ENCODE peak calls at places on chromosomes 5 and 9, in six cellular contexts. N is CD8-positive, alpha-beta T cell; H is trophoblast cell; M is CD8-positive, alpha-beta memory T cell; A is GM23338; J is uterus. Q is an unnamed sample.

GRCh38 chr5:179438461-179438860 is 93.2 kb upstream of the ADAMTS2 start:
- DNase-seq in H (no peak), M (no peak), N (no peak), J (no peak), A (no peak), Q (no peak)

GRCh38 chr5:5080790-5081189 is 59.3 kb upstream of the ADAMTS16 start:
- DNase-seq in A (no peak), H (no peak), J (no peak), M (no peak), N (no peak), Q (no peak)

GRCh38 chr5:6780802-6781391 is 67.7 kb downstream of the TENT4A start:
- DNase-seq in N (no peak), H (no peak), M (no peak), J (no peak), A (peak; percentile 74), Q (no peak)

GRCh38 chr5:91840412-91840811 is 457.3 kb upstream of the ARRDC3 start:
- DNase-seq in J (no peak), M (no peak), A (no peak), N (no peak), H (no peak), Q (no peak)

GRCh38 chr9:83403864-83404263 is 134.3 kb downstream of the FRMD3 start:
- DNase-seq in N (no peak), M (no peak), H (peak; percentile 86), A (peak; percentile 22), J (no peak), Q (no peak)

GRCh38 chr5:87074072-87074471 is 193.6 kb upstream of the RASA1 start:
- DNase-seq in H (no peak), J (no peak), M (no peak), A (no peak), N (no peak), Q (no peak)

GRCh38 chr5:73786043-73786831 is 160.2 kb downstream of the ARHGEF28 start:
- DNase-seq in H (peak; percentile 13), A (no peak), M (no peak), N (no peak), J (no peak), Q (no peak)

GRCh38 chr9:93988056-93988455 is 32.9 kb upstream of the BARX1 start:
- DNase-seq in M (no peak), A (no peak), J (no peak), N (no peak), H (no peak), Q (no peak)

GRCh38 chr5:111748304-111748763 is 8.7 kb downstream of the NREP start:
- DNase-seq in M (no peak), N (no peak), J (no peak), H (peak; percentile 14), A (no peak), Q (no peak)

GRCh38 chr5:109743770-109744212 is 54.1 kb downstream of the MAN2A1 start:
- DNase-seq in M (no peak), A (peak; percentile 40), J (no peak), N (no peak), H (peak; percentile 85), Q (no peak)

GRCh38 chr9:36815023-36815422 is 219.0 kb downstream of the PAX5 start:
- DNase-seq in A (no peak), M (no peak), H (no peak), J (no peak), N (no peak), Q (no peak)

GRCh38 chr5:41509399-41510175 is 814 bp downstream of the PLCXD3 start:
- DNase-seq in H (no peak), J (no peak), N (no peak), M (no peak), A (peak; percentile 41), Q (no peak)

GRCh38 chr5:55226934-55227737 is at the start of gene MCIDAS:
- DNase-seq in N (peak; percentile 31), H (no peak), M (peak; percentile 32), A (peak; percentile 89), J (no peak), Q (peak; percentile 28)

GRCh38 chr5:33441241-33441844 is 578 bp downstream of the TARS1 start:
- DNase-seq in A (peak; percentile 74), M (no peak), N (peak; percentile 18), J (peak; percentile 19), H (peak; percentile 3), Q (no peak)

GRCh38 chr9:21813575-21814473 is 11.4 kb downstream of the MTAP start:
- DNase-seq in M (peak; percentile 69), H (peak; percentile 75), N (peak; percentile 59), J (peak; percentile 66), A (peak; percentile 80), Q (peak; percentile 64)

GRCh38 chr5:180612683-180613082 is 21.4 kb upstream of the SCGB3A1 start:
- DNase-seq in M (no peak), A (no peak), H (no peak), J (no peak), N (no peak), Q (no peak)

GRCh38 chr9:114487607-114488300 is 17.5 kb downstream of the WHRN start:
- DNase-seq in A (peak; percentile 87), N (peak; percentile 64), J (peak; percentile 58), H (peak; percentile 69), M (peak; percentile 61), Q (peak; percentile 53)

GRCh38 chr5:171023508-171023907 is 161.7 kb downstream of the RANBP17 start:
- DNase-seq in J (no peak), N (no peak), A (no peak), H (no peak), M (no peak), Q (no peak)

GRCh38 chr9:104961238-104961637 is 33.3 kb upstream of the ABCA1 start:
- DNase-seq in H (peak; percentile 90), M (peak; percentile 7), J (no peak), N (peak; percentile 32), A (peak; percentile 96), Q (no peak)

GRCh38 chr5:537098-537497 is 12.8 kb upstream of the SLC9A3 start:
- DNase-seq in A (no peak), N (no peak), J (no peak), H (no peak), M (no peak), Q (no peak)

GRCh38 chr5:3661755-3662296 is 66.2 kb downstream of the IRX1 start:
- DNase-seq in M (no peak), H (no peak), A (no peak), J (no peak), N (no peak), Q (no peak)

GRCh38 chr5:154972476-154973080 is 31.7 kb downstream of the MRPL22 start:
- DNase-seq in H (peak; percentile 23), N (no peak), A (peak; percentile 77), M (no peak), J (no peak), Q (no peak)

GRCh38 chr9:5509573-5509972 is 758 bp upstream of the PDCD1LG2 start:
- DNase-seq in H (peak; percentile 78), A (no peak), N (no peak), J (no peak), M (no peak), Q (no peak)

GRCh38 chr9:69293186-69293585 is 31.8 kb upstream of the ENTREP1 start:
- DNase-seq in A (no peak), M (no peak), N (no peak), H (peak; percentile 68), J (no peak), Q (no peak)

GRCh38 chr9:69297300-69297980 is 27.6 kb upstream of the ENTREP1 start:
- DNase-seq in A (no peak), M (no peak), H (no peak), N (no peak), J (no peak), Q (no peak)

GRCh38 chr9:69292078-69292477 is 32.9 kb upstream of the ENTREP1 start:
- DNase-seq in J (no peak), H (no peak), M (no peak), A (no peak), N (no peak), Q (no peak)

GRCh38 chr9:69299316-69299715 is 25.7 kb upstream of the ENTREP1 start:
- DNase-seq in H (no peak), A (no peak), M (no peak), N (no peak), J (no peak), Q (no peak)

GRCh38 chr9:69295872-69296562 is 29.0 kb upstream of the ENTREP1 start:
- DNase-seq in A (no peak), N (no peak), M (no peak), J (peak; percentile 36), H (no peak), Q (no peak)
- H3K27ac ChIP-seq in A (no peak overlapping the region), N (no peak overlapping the region), M (no peak overlapping the region), J (no peak overlapping the region), H (no peak overlapping the region), Q (no peak overlapping the region)

DNA sequence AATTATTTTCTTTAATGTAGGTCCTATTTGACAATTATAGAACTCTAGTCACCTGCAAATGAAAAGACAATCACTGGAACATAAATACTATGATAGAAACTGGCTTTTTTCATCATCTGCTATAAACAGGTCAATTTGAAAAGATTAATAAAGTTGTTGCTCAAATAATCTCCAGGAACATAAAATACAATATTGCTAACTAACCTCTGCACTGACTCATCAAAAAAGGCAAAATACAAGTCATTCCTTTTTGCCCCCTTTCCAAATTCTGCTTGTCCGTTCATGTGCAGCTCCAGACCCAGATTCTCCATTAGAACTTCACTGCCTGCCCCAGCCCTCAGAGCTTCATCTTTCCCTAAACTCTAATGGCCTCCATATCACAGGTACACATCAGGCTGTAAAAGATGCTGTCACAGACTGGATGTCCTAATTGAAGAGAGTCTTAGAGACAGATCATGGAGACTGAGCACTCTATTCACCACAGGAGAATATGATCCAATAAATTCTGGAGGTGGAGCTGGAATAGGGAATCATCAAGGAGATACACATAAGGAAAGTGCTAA is 1.6 kb downstream of the DCTN4 start:
- DNase-seq in A (no peak), J (no peak), H (no peak), N (no peak), M (no peak), Q (no peak)
- H3K4me3 ChIP-seq in A (peak overlapping the region; percentile 72), J (no peak overlapping the region), H (no peak overlapping the region), N (no peak overlapping the region), M (no peak overlapping the region), Q (no peak overlapping the region)

DNA sequence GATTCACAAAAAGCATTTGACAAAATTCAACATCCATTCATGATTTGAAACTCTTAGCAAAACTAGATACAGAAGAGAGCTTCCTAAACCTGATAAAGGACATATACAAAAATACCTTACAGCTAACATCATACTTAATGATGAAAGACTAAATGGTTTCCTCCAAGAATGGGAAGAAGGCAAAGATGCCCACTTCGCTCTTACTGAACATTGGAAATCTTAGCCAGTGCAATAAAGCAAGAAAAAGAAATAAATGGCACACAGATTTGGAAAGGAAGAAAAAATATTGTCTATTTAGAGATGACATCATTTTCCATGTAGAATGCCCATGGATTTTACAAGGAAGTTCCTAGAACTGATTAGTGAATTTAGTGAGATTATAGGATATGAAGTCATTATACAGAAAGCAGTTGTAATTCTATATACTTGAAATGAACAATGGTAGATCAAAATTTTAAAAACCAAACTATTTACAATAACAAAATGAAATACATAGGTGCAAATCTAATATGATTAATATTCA is 64.4 kb downstream of the NAA35 start:
- DNase-seq in H (no peak), A (no peak), J (no peak), M (no peak), N (no peak), Q (no peak)
- H3K36me3 ChIP-seq in H (peaks cover 14% of the 10 kb centered on the region), A (peaks cover 50% of the 10 kb centered on the region), J (no peaks in the 10 kb centered on the region), M (peaks cover 21% of the 10 kb centered on the region), N (peaks cover 8% of the 10 kb centered on the region), Q (peaks cover 32% of the 10 kb centered on the region)

GRCh38 chr9:130711469-130711868 is 17.9 kb downstream of the EXOSC2 start:
- DNase-seq in J (no peak), A (no peak), M (no peak), H (no peak), N (no peak), Q (no peak)
- H3K27ac ChIP-seq in J (no peak overlapping the region), A (no peak overlapping the region), M (no peak overlapping the region), H (no peak overlapping the region), N (no peak overlapping the region), Q (no peak overlapping the region)